ENCODE peak calls at places on chromosomes 16 and 17, in seven cellular contexts. N is KBM-7, B is heart right ventricle, O is cardiac fibroblast, X is iPS DF 19.7, A is C1 segment of cervical spinal cord, J is DMS153. E is an unnamed sample.

GRCh38 chr16:13550254-13550653 is 369.7 kb upstream of the ERCC4 start:
- DNase-seq in B (no peak), A (no peak), N (no peak), X (no peak), J (no peak), O (no peak), E (no peak)

GRCh38 chr17:62592305-62593099 is 35.0 kb upstream of the MRC2 start:
- DNase-seq in B (no peak), A (no peak), N (no peak), O (no peak), J (no peak), X (no peak), E (no peak)

GRCh38 chr17:21285164-21286065 is 904 bp downstream of the MAP2K3 start:
- DNase-seq in O (peak; percentile 66), N (peak; percentile 31), A (no peak), J (no peak), X (no peak), B (no peak), E (peak; percentile 71)

GRCh38 chr16:88760424-88761142 is 24.4 kb downstream of the PIEZO1 start:
- DNase-seq in J (no peak), B (no peak), O (no peak), N (no peak), A (no peak), X (no peak), E (no peak)

GRCh38 chr17:35554668-35555067 is 6.0 kb downstream of the SLFN14 start:
- DNase-seq in N (no peak), O (no peak), X (no peak), J (no peak), B (no peak), A (no peak), E (no peak)

GRCh38 chr17:60231234-60231633 is 81.5 kb downstream of the CA4 start:
- DNase-seq in N (peak; percentile 40), J (no peak), B (no peak), X (no peak), O (peak; percentile 58), A (no peak), E (no peak)

GRCh38 chr16:89052824-89053724 is 40.6 kb upstream of the ACSF3 start:
- DNase-seq in A (peak; percentile 36), X (no peak), O (no peak), B (no peak), J (peak; percentile 95), N (peak; percentile 81), E (no peak)

GRCh38 chr17:44348234-44348987 is 3.3 kb downstream of the GRN start:
- DNase-seq in J (no peak), N (peak; percentile 49), A (peak; percentile 46), X (no peak), B (no peak), O (no peak), E (no peak)

GRCh38 chr17:10292057-10292931 is 80.5 kb downstream of the MYH13 start:
- DNase-seq in X (no peak), O (peak; percentile 84), N (peak; percentile 26), A (no peak), B (peak; percentile 51), J (no peak), E (peak; percentile 79)

GRCh38 chr16:15856901-15857778 is at the start of gene MYH11:
- DNase-seq in B (no peak), N (no peak), O (no peak), J (no peak), X (no peak), A (no peak), E (no peak)

GRCh38 chr17:49555495-49556018 is 20.1 kb upstream of the NXPH3 start:
- DNase-seq in A (no peak), J (no peak), X (no peak), B (no peak), N (no peak), O (no peak), E (no peak)

GRCh38 chr17:59067756-59068155 is 38.9 kb downstream of the TRIM37 start:
- DNase-seq in X (no peak), J (no peak), B (no peak), N (no peak), O (no peak), A (no peak), E (no peak)

GRCh38 chr17:42361781-42362186 is 26.5 kb downstream of the STAT3 start:
- DNase-seq in O (no peak), J (no peak), N (no peak), X (no peak), B (no peak), A (no peak), E (no peak)

GRCh38 chr17:19447085-19447583 is 36.1 kb downstream of the RNF112 start:
- DNase-seq in J (peak; percentile 31), B (peak; percentile 82), N (peak; percentile 84), X (no peak), O (peak; percentile 88), A (peak; percentile 68), E (peak; percentile 57)

GRCh38 chr16:88770459-88771293 is 14.3 kb downstream of the PIEZO1 start:
- DNase-seq in N (peak; percentile 97), X (no peak), O (peak; percentile 66), J (no peak), A (no peak), B (peak; percentile 70), E (peak; percentile 70)

GRCh38 chr17:72616457-72616856 is 476.0 kb downstream of the SLC39A11 start:
- DNase-seq in J (no peak), O (no peak), N (no peak), B (no peak), X (no peak), A (no peak), E (no peak)

GRCh38 chr17:42555122-42555622 is 2.4 kb downstream of the HSD17B1 start:
- DNase-seq in X (no peak), B (no peak), O (no peak), N (no peak), A (no peak), J (no peak), E (no peak)

GRCh38 chr17:27569257-27569722 is 61.7 kb upstream of the LGALS9 start:
- DNase-seq in N (peak; percentile 59), O (peak; percentile 43), B (no peak), A (no peak), J (no peak), X (peak; percentile 38), E (no peak)

GRCh38 chr17:74383140-74383539 is 15.8 kb downstream of the GPR142 start:
- DNase-seq in O (no peak), J (no peak), A (no peak), N (no peak), X (no peak), B (no peak), E (no peak)

GRCh38 chr17:83194761-83195329 is 115.4 kb downstream of the METRNL start:
- DNase-seq in A (no peak), O (no peak), X (no peak), J (no peak), B (no peak), N (no peak), E (peak; percentile 14)

GRCh38 chr17:66675273-66675990 is 159.5 kb upstream of the CACNG5 start:
- DNase-seq in B (no peak), X (no peak), N (no peak), A (no peak), J (no peak), O (no peak), E (no peak)

GRCh38 chr17:8921147-8921546 is 44.4 kb downstream of the PIK3R5 start:
- DNase-seq in X (no peak), O (no peak), B (no peak), N (no peak), J (no peak), A (no peak), E (no peak)

GRCh38 chr16:86048221-86048620 is 149.3 kb downstream of the IRF8 start:
- DNase-seq in O (no peak), A (no peak), J (no peak), B (no peak), N (no peak), X (no peak), E (no peak)

GRCh38 chr17:9346296-9346926 is 229.2 kb downstream of the STX8 start:
- DNase-seq in N (peak; percentile 19), J (no peak), B (no peak), O (peak; percentile 42), A (no peak), X (no peak), E (no peak)

GRCh38 chr16:50593410-50594139 is 45.4 kb downstream of the NKD1 start:
- DNase-seq in J (no peak), N (peak; percentile 40), O (peak; percentile 56), X (peak; percentile 59), A (no peak), B (no peak), E (no peak)

GRCh38 chr17:55513885-55514590 is 2.8 kb upstream of the SMIM36 start:
- DNase-seq in O (peak; percentile 77), J (peak; percentile 23), B (peak; percentile 74), N (peak; percentile 89), X (no peak), A (peak; percentile 37), E (peak; percentile 58)

GRCh38 chr16:66508914-66509496 is 40.9 kb downstream of the TK2 start:
- DNase-seq in J (no peak), X (no peak), A (no peak), N (no peak), B (no peak), O (no peak), E (no peak)

GRCh38 chr17:71213936-71214335 is 906.9 kb upstream of the SOX9 start:
- DNase-seq in X (no peak), B (no peak), A (no peak), O (no peak), J (no peak), N (no peak), E (no peak)

GRCh38 chr17:3534881-3535252 is 22.7 kb downstream of the TRPV3 start:
- DNase-seq in O (peak; percentile 74), J (no peak), N (peak; percentile 67), X (no peak), A (peak; percentile 24), B (no peak), E (no peak)

GRCh38 chr17:80455328-80455710 is 21.1 kb downstream of the NPTX1 start:
- DNase-seq in J (peak; percentile 19), B (no peak), N (no peak), O (no peak), A (no peak), X (no peak), E (peak; percentile 77)

GRCh38 chr17:59607817-59608403 is 11.8 kb upstream of the CLTC start:
- DNase-seq in B (no peak), A (no peak), X (no peak), J (no peak), N (peak; percentile 46), O (no peak), E (no peak)

GRCh38 chr16:57800213-57801097 is 1.8 kb downstream of the KIFC3 start:
- DNase-seq in N (peak; percentile 50), O (no peak), A (no peak), B (no peak), J (no peak), X (no peak), E (no peak)

GRCh38 chr16:22970191-22970845 is 156.4 kb downstream of the HS3ST2 start:
- DNase-seq in N (no peak), A (no peak), O (no peak), B (peak; percentile 33), X (no peak), J (no peak), E (no peak)

GRCh38 chr17:1978396-1978962 is 46.7 kb downstream of the RTN4RL1 start:
- DNase-seq in A (no peak), X (no peak), O (no peak), N (no peak), J (no peak), B (no peak), E (no peak)

GRCh38 chr17:14525551-14526455 is 224.9 kb downstream of the HS3ST3B1 start:
- DNase-seq in J (no peak), X (peak; percentile 70), A (no peak), N (no peak), O (no peak), B (no peak), E (no peak)

GRCh38 chr16:88809068-88809675 is 2.6 kb downstream of the APRT start:
- DNase-seq in A (no peak), J (no peak), X (no peak), O (no peak), N (no peak), B (no peak), E (no peak)

GRCh38 chr16:12539185-12539929 is 264.3 kb downstream of the CPPED1 start:
- DNase-seq in B (no peak), N (peak; percentile 42), X (no peak), J (no peak), A (no peak), O (peak; percentile 5), E (no peak)

E was measured in heart left ventricle.